ENCODE peak calls at places on chromosome 6, in five cellular contexts. I is HT1080, V is renal cortical epithelial cell, P is germinal center, H is ureter. D is an unnamed sample.

GRCh38 chr6:32153252-32153834 is 598 bp upstream of the PPT2 start:
- DNase-seq in I (no peak), V (peak), P (peak), H (no peak), D (no peak)

GRCh38 chr6:161011509-161012480 is 20.2 kb downstream of the MAP3K4 start:
- DNase-seq in I (no peak), V (no peak), P (no peak), H (no peak), D (no peak)

GRCh38 chr6:88165877-88166492 is at the start of gene CNR1:
- DNase-seq in I (no peak), V (peak), P (peak), H (peak), D (no peak)

GRCh38 chr6:111590209-111590955 is 15.3 kb downstream of the TRAF3IP2 start:
- DNase-seq in I (no peak), V (no peak), P (no peak), H (no peak), D (no peak)

GRCh38 chr6:141484726-141485125 is 648.0 kb upstream of the GJE1 start:
- DNase-seq in I (no peak), V (peak), P (peak), H (no peak), D (no peak)

GRCh38 chr6:78589426-78589825 is 277.9 kb upstream of the IRAK1BP1 start:
- DNase-seq in I (no peak), V (no peak), P (no peak), H (no peak), D (no peak)

GRCh38 chr6:157491571-157492232 is 110.7 kb downstream of the ZDHHC14 start:
- DNase-seq in I (no peak), V (no peak), P (no peak), H (no peak), D (no peak)

GRCh38 chr6:128740951-128741350 is 142.0 kb upstream of the LAMA2 start:
- DNase-seq in I (no peak), V (peak), P (no peak), H (no peak), D (no peak)

GRCh38 chr6:3455121-3455489 is 1.7 kb downstream of the SLC22A23 start:
- DNase-seq in I (no peak), V (no peak), P (no peak), H (no peak), D (peak)

GRCh38 chr6:35047265-35048011 is 93.7 kb downstream of the TCP11 start:
- DNase-seq in I (no peak), V (peak), P (no peak), H (no peak), D (no peak)

GRCh38 chr6:40922281-40922680 is 116.7 kb downstream of the UNC5CL start:
- DNase-seq in I (no peak), V (peak), P (no peak), H (no peak), D (no peak)

GRCh38 chr6:117918454-117918853 is 11.4 kb downstream of the SLC35F1 start:
- DNase-seq in I (no peak), V (no peak), P (no peak), H (no peak), D (no peak)

GRCh38 chr6:14824060-14824834 is 421.6 kb upstream of the JARID2 start:
- DNase-seq in I (no peak), V (no peak), P (no peak), H (no peak), D (no peak)

GRCh38 chr6:158057213-158057987 is 75.7 kb downstream of the SYNJ2 start:
- DNase-seq in I (peak), V (peak), P (no peak), H (no peak), D (no peak)

GRCh38 chr6:3390698-3391097 is 66.2 kb downstream of the SLC22A23 start:
- DNase-seq in I (peak), V (no peak), P (no peak), H (peak), D (no peak)

GRCh38 chr6:108667984-108668383 is 107.3 kb downstream of the FOXO3 start:
- DNase-seq in I (no peak), V (peak), P (no peak), H (no peak), D (no peak)

GRCh38 chr6:148251891-148252290 is 90.7 kb upstream of the SASH1 start:
- DNase-seq in I (no peak), V (no peak), P (no peak), H (no peak), D (no peak)

GRCh38 chr6:9621276-9621675 is 793.6 kb downstream of the TFAP2A start:
- DNase-seq in I (no peak), V (peak), P (no peak), H (no peak), D (no peak)

GRCh38 chr6:147904416-147904815 is 395.9 kb downstream of the SAMD5 start:
- DNase-seq in I (peak), V (no peak), P (no peak), H (no peak), D (no peak)

GRCh38 chr6:50990750-50991446 is 172.2 kb downstream of the TFAP2B start:
- DNase-seq in I (peak), V (peak), P (no peak), H (no peak), D (no peak)

GRCh38 chr6:42618686-42619085 is 54.9 kb downstream of the UBR2 start:
- DNase-seq in I (no peak), V (no peak), P (no peak), H (no peak), D (no peak)

GRCh38 chr6:107822154-107823046 is 1.7 kb downstream of the SCML4 start:
- DNase-seq in I (no peak), V (no peak), P (peak), H (no peak), D (no peak)

GRCh38 chr6:4805553-4806307 is 29.5 kb downstream of the CDYL start:
- DNase-seq in I (peak), V (peak), P (peak), H (no peak), D (no peak)

GRCh38 chr6:93040375-93040774 is 379.0 kb downstream of the EPHA7 start:
- DNase-seq in I (peak), V (peak), P (no peak), H (no peak), D (no peak)

GRCh38 chr6:77715588-77715987 is 62.7 kb downstream of the MEI4 start:
- DNase-seq in I (no peak), V (no peak), P (no peak), H (no peak), D (no peak)

GRCh38 chr6:161141173-161141572 is 132.7 kb downstream of the AGPAT4 start:
- DNase-seq in I (no peak), V (no peak), P (no peak), H (no peak), D (no peak)

GRCh38 chr6:17027441-17027840 is 74.4 kb upstream of the STMND1 start:
- DNase-seq in I (no peak), V (no peak), P (no peak), H (no peak), D (no peak)

GRCh38 chr6:14082771-14083170 is 34.8 kb upstream of the CD83 start:
- DNase-seq in I (no peak), V (no peak), P (no peak), H (no peak), D (no peak)